ENCODE peak calls at places on chromosomes 12 and 14, in ten cellular contexts. One of them, this sample, is unnamed.

GRCh38 chr12:15164997-15165659 is 56.1 kb downstream of the RERG start:
- DNase-seq in non-pigmented ciliary epithelial cell: peak; percentile 19
- DNase-seq in lung microvascular endothelial cell: no peak
- DNase-seq in mesenchymal stem cell: peak; percentile 72
- DNase-seq in GM12892: no peak
- DNase-seq in BE2C: no peak
- DNase-seq in GM23338: peak; percentile 29
- DNase-seq in stromal cell of bone marrow: no peak
- DNase-seq in RWPE1: no peak
- DNase-seq in HEK293T: peak; percentile 41
- DNase-seq in this sample: no peak

GRCh38 chr12:103848132-103848531 is 7.1 kb upstream of the NT5DC3 start:
- DNase-seq in non-pigmented ciliary epithelial cell: no peak
- DNase-seq in lung microvascular endothelial cell: no peak
- DNase-seq in mesenchymal stem cell: no peak
- DNase-seq in GM12892: no peak
- DNase-seq in BE2C: no peak
- DNase-seq in GM23338: no peak
- DNase-seq in stromal cell of bone marrow: no peak
- DNase-seq in RWPE1: no peak
- DNase-seq in HEK293T: no peak
- DNase-seq in this sample: no peak

GRCh38 chr12:11015775-11016430 is 6.5 kb downstream of the TAS2R19 start:
- DNase-seq in non-pigmented ciliary epithelial cell: no peak
- DNase-seq in lung microvascular endothelial cell: peak; percentile 29
- DNase-seq in mesenchymal stem cell: no peak
- DNase-seq in GM12892: no peak
- DNase-seq in BE2C: no peak
- DNase-seq in GM23338: no peak
- DNase-seq in stromal cell of bone marrow: no peak
- DNase-seq in RWPE1: no peak
- DNase-seq in HEK293T: no peak
- DNase-seq in this sample: no peak

GRCh38 chr12:109744991-109745942 is 31.6 kb downstream of the FAM222A start:
- DNase-seq in non-pigmented ciliary epithelial cell: no peak
- DNase-seq in lung microvascular endothelial cell: no peak
- DNase-seq in mesenchymal stem cell: peak; percentile 15
- DNase-seq in GM12892: no peak
- DNase-seq in BE2C: peak; percentile 3
- DNase-seq in GM23338: no peak
- DNase-seq in stromal cell of bone marrow: no peak
- DNase-seq in RWPE1: no peak
- DNase-seq in HEK293T: no peak
- DNase-seq in this sample: no peak

GRCh38 chr12:31752450-31752849 is 23.6 kb upstream of the AMN1 start:
- DNase-seq in non-pigmented ciliary epithelial cell: no peak
- DNase-seq in lung microvascular endothelial cell: no peak
- DNase-seq in mesenchymal stem cell: no peak
- DNase-seq in GM12892: no peak
- DNase-seq in BE2C: no peak
- DNase-seq in GM23338: peak; percentile 12
- DNase-seq in stromal cell of bone marrow: no peak
- DNase-seq in RWPE1: no peak
- DNase-seq in HEK293T: no peak
- DNase-seq in this sample: no peak

GRCh38 chr14:56195727-56196126 is 77.5 kb downstream of the PELI2 start:
- DNase-seq in non-pigmented ciliary epithelial cell: no peak
- DNase-seq in lung microvascular endothelial cell: peak; percentile 66
- DNase-seq in mesenchymal stem cell: peak; percentile 49
- DNase-seq in GM12892: peak; percentile 14
- DNase-seq in BE2C: peak; percentile 26
- DNase-seq in GM23338: no peak
- DNase-seq in stromal cell of bone marrow: no peak
- DNase-seq in RWPE1: no peak
- DNase-seq in HEK293T: no peak
- DNase-seq in this sample: no peak

GRCh38 chr14:39265032-39265431 is 31.3 kb downstream of the MIA2 start:
- DNase-seq in non-pigmented ciliary epithelial cell: no peak
- DNase-seq in lung microvascular endothelial cell: no peak
- DNase-seq in mesenchymal stem cell: peak; percentile 39
- DNase-seq in GM12892: no peak
- DNase-seq in BE2C: no peak
- DNase-seq in GM23338: no peak
- DNase-seq in stromal cell of bone marrow: peak; percentile 25
- DNase-seq in RWPE1: no peak
- DNase-seq in HEK293T: no peak
- DNase-seq in this sample: no peak

GRCh38 chr12:90102957-90103652 is 394.5 kb upstream of the ATP2B1 start:
- DNase-seq in non-pigmented ciliary epithelial cell: no peak
- DNase-seq in lung microvascular endothelial cell: peak; percentile 66
- DNase-seq in mesenchymal stem cell: peak; percentile 59
- DNase-seq in GM12892: no peak
- DNase-seq in BE2C: peak; percentile 26
- DNase-seq in GM23338: peak; percentile 67
- DNase-seq in stromal cell of bone marrow: peak; percentile 24
- DNase-seq in RWPE1: peak; percentile 34
- DNase-seq in HEK293T: peak; percentile 43
- DNase-seq in this sample: no peak

GRCh38 chr14:103629503-103630121 is 601 bp downstream of the KLC1 start:
- DNase-seq in non-pigmented ciliary epithelial cell: no peak
- DNase-seq in lung microvascular endothelial cell: peak; percentile 29
- DNase-seq in mesenchymal stem cell: peak; percentile 24
- DNase-seq in GM12892: peak; percentile 73
- DNase-seq in BE2C: peak; percentile 55
- DNase-seq in GM23338: peak; percentile 73
- DNase-seq in stromal cell of bone marrow: no peak
- DNase-seq in RWPE1: peak; percentile 38
- DNase-seq in HEK293T: peak; percentile 71
- DNase-seq in this sample: no peak

GRCh38 chr14:47044841-47045240 is 393.3 kb upstream of the RPL10L start:
- DNase-seq in non-pigmented ciliary epithelial cell: no peak
- DNase-seq in lung microvascular endothelial cell: no peak
- DNase-seq in mesenchymal stem cell: peak; percentile 42
- DNase-seq in GM12892: no peak
- DNase-seq in BE2C: peak; percentile 17
- DNase-seq in GM23338: peak; percentile 83
- DNase-seq in stromal cell of bone marrow: no peak
- DNase-seq in RWPE1: no peak
- DNase-seq in HEK293T: peak; percentile 2
- DNase-seq in this sample: no peak

GRCh38 chr14:76450476-76450875 is 74.5 kb downstream of the ESRRB start:
- DNase-seq in non-pigmented ciliary epithelial cell: no peak
- DNase-seq in lung microvascular endothelial cell: no peak
- DNase-seq in mesenchymal stem cell: no peak
- DNase-seq in GM12892: no peak
- DNase-seq in BE2C: no peak
- DNase-seq in GM23338: no peak
- DNase-seq in stromal cell of bone marrow: no peak
- DNase-seq in RWPE1: no peak
- DNase-seq in HEK293T: no peak
- DNase-seq in this sample: no peak

GRCh38 chr12:78888583-78888982 is 24.0 kb downstream of the SYT1 start:
- DNase-seq in non-pigmented ciliary epithelial cell: no peak
- DNase-seq in lung microvascular endothelial cell: peak; percentile 61
- DNase-seq in mesenchymal stem cell: no peak
- DNase-seq in GM12892: no peak
- DNase-seq in BE2C: no peak
- DNase-seq in GM23338: peak; percentile 30
- DNase-seq in stromal cell of bone marrow: no peak
- DNase-seq in RWPE1: peak; percentile 16
- DNase-seq in HEK293T: no peak
- DNase-seq in this sample: no peak

GRCh38 chr14:23327947-23328744 is 6.9 kb downstream of the PABPN1 start:
- DNase-seq in non-pigmented ciliary epithelial cell: no peak
- DNase-seq in lung microvascular endothelial cell: peak; percentile 79
- DNase-seq in mesenchymal stem cell: peak; percentile 80
- DNase-seq in GM12892: no peak
- DNase-seq in BE2C: peak; percentile 66
- DNase-seq in GM23338: peak; percentile 86
- DNase-seq in stromal cell of bone marrow: peak; percentile 64
- DNase-seq in RWPE1: peak; percentile 76
- DNase-seq in HEK293T: peak; percentile 69
- DNase-seq in this sample: no peak

GRCh38 chr12:53551889-53552291 is 44.6 kb upstream of the NPFF start:
- DNase-seq in non-pigmented ciliary epithelial cell: no peak
- DNase-seq in lung microvascular endothelial cell: no peak
- DNase-seq in mesenchymal stem cell: no peak
- DNase-seq in GM12892: no peak
- DNase-seq in BE2C: no peak
- DNase-seq in GM23338: no peak
- DNase-seq in stromal cell of bone marrow: no peak
- DNase-seq in RWPE1: no peak
- DNase-seq in HEK293T: no peak
- DNase-seq in this sample: no peak

GRCh38 chr12:92036771-92037453 is 108.7 kb downstream of the BTG1 start:
- DNase-seq in non-pigmented ciliary epithelial cell: peak; percentile 61
- DNase-seq in lung microvascular endothelial cell: peak; percentile 34
- DNase-seq in mesenchymal stem cell: peak; percentile 37
- DNase-seq in GM12892: no peak
- DNase-seq in BE2C: peak; percentile 22
- DNase-seq in GM23338: no peak
- DNase-seq in stromal cell of bone marrow: peak; percentile 32
- DNase-seq in RWPE1: no peak
- DNase-seq in HEK293T: no peak
- DNase-seq in this sample: no peak

GRCh38 chr12:23853640-23854039 is 95.8 kb downstream of the SOX5 start:
- DNase-seq in non-pigmented ciliary epithelial cell: no peak
- DNase-seq in lung microvascular endothelial cell: no peak
- DNase-seq in mesenchymal stem cell: no peak
- DNase-seq in GM12892: no peak
- DNase-seq in BE2C: no peak
- DNase-seq in GM23338: no peak
- DNase-seq in stromal cell of bone marrow: no peak
- DNase-seq in RWPE1: no peak
- DNase-seq in HEK293T: no peak
- DNase-seq in this sample: no peak

GRCh38 chr12:78146365-78146772 is 315.7 kb downstream of the NAV3 start:
- DNase-seq in non-pigmented ciliary epithelial cell: peak; percentile 10
- DNase-seq in lung microvascular endothelial cell: peak; percentile 64
- DNase-seq in mesenchymal stem cell: peak; percentile 50
- DNase-seq in GM12892: no peak
- DNase-seq in BE2C: no peak
- DNase-seq in GM23338: peak; percentile 63
- DNase-seq in stromal cell of bone marrow: peak; percentile 21
- DNase-seq in RWPE1: no peak
- DNase-seq in HEK293T: peak; percentile 12
- DNase-seq in this sample: no peak

GRCh38 chr12:127125607-127126259 is 1141.2 kb upstream of the TMEM132C start:
- DNase-seq in non-pigmented ciliary epithelial cell: peak; percentile 85
- DNase-seq in lung microvascular endothelial cell: peak; percentile 25
- DNase-seq in mesenchymal stem cell: peak; percentile 53
- DNase-seq in GM12892: no peak
- DNase-seq in BE2C: no peak
- DNase-seq in GM23338: no peak
- DNase-seq in stromal cell of bone marrow: peak; percentile 49
- DNase-seq in RWPE1: peak; percentile 97
- DNase-seq in HEK293T: no peak
- DNase-seq in this sample: no peak

GRCh38 chr12:86186449-86186848 is 69.7 kb downstream of the MGAT4C start:
- DNase-seq in non-pigmented ciliary epithelial cell: no peak
- DNase-seq in lung microvascular endothelial cell: no peak
- DNase-seq in mesenchymal stem cell: no peak
- DNase-seq in GM12892: no peak
- DNase-seq in BE2C: no peak
- DNase-seq in GM23338: peak; percentile 13
- DNase-seq in stromal cell of bone marrow: no peak
- DNase-seq in RWPE1: peak; percentile 4
- DNase-seq in HEK293T: peak; percentile 6
- DNase-seq in this sample: no peak

GRCh38 chr12:82400819-82401218 is 42.5 kb downstream of the METTL25 start:
- DNase-seq in non-pigmented ciliary epithelial cell: no peak
- DNase-seq in lung microvascular endothelial cell: no peak
- DNase-seq in mesenchymal stem cell: no peak
- DNase-seq in GM12892: no peak
- DNase-seq in BE2C: no peak
- DNase-seq in GM23338: no peak
- DNase-seq in stromal cell of bone marrow: no peak
- DNase-seq in RWPE1: no peak
- DNase-seq in HEK293T: no peak
- DNase-seq in this sample: no peak

GRCh38 chr12:12883369-12884001 is 7.9 kb upstream of the GPRC5A start:
- DNase-seq in non-pigmented ciliary epithelial cell: no peak
- DNase-seq in lung microvascular endothelial cell: peak; percentile 59
- DNase-seq in mesenchymal stem cell: peak; percentile 67
- DNase-seq in GM12892: no peak
- DNase-seq in BE2C: no peak
- DNase-seq in GM23338: no peak
- DNase-seq in stromal cell of bone marrow: no peak
- DNase-seq in RWPE1: peak; percentile 44
- DNase-seq in HEK293T: no peak
- DNase-seq in this sample: no peak

GRCh38 chr14:57657487-57657886 is 163.8 kb upstream of the CCDC198 start:
- DNase-seq in non-pigmented ciliary epithelial cell: peak; percentile 8
- DNase-seq in lung microvascular endothelial cell: no peak
- DNase-seq in mesenchymal stem cell: peak; percentile 1
- DNase-seq in GM12892: no peak
- DNase-seq in BE2C: no peak
- DNase-seq in GM23338: no peak
- DNase-seq in stromal cell of bone marrow: peak; percentile 30
- DNase-seq in RWPE1: peak; percentile 12
- DNase-seq in HEK293T: no peak
- DNase-seq in this sample: no peak

GRCh38 chr14:20606190-20606901 is 15.2 kb upstream of the RNASE12 start:
- DNase-seq in non-pigmented ciliary epithelial cell: no peak
- DNase-seq in lung microvascular endothelial cell: peak; percentile 66
- DNase-seq in mesenchymal stem cell: no peak
- DNase-seq in GM12892: no peak
- DNase-seq in BE2C: peak; percentile 53
- DNase-seq in GM23338: peak; percentile 89
- DNase-seq in stromal cell of bone marrow: no peak
- DNase-seq in RWPE1: no peak
- DNase-seq in HEK293T: peak; percentile 55
- DNase-seq in this sample: no peak

GRCh38 chr14:59283380-59283779 is 94.9 kb downstream of the DAAM1 start:
- DNase-seq in non-pigmented ciliary epithelial cell: no peak
- DNase-seq in lung microvascular endothelial cell: no peak
- DNase-seq in mesenchymal stem cell: peak; percentile 73
- DNase-seq in GM12892: no peak
- DNase-seq in BE2C: no peak
- DNase-seq in GM23338: no peak
- DNase-seq in stromal cell of bone marrow: no peak
- DNase-seq in RWPE1: no peak
- DNase-seq in HEK293T: no peak
- DNase-seq in this sample: no peak

GRCh38 chr12:108634225-108634795 is 616 bp upstream of the SELPLG start:
- DNase-seq in non-pigmented ciliary epithelial cell: no peak
- DNase-seq in lung microvascular endothelial cell: no peak
- DNase-seq in mesenchymal stem cell: no peak
- DNase-seq in GM12892: no peak
- DNase-seq in BE2C: no peak
- DNase-seq in GM23338: no peak
- DNase-seq in stromal cell of bone marrow: no peak
- DNase-seq in RWPE1: no peak
- DNase-seq in HEK293T: no peak
- DNase-seq in this sample: no peak

GRCh38 chr12:125393569-125393968 is 328.3 kb downstream of the AACS start:
- DNase-seq in non-pigmented ciliary epithelial cell: no peak
- DNase-seq in lung microvascular endothelial cell: no peak
- DNase-seq in mesenchymal stem cell: no peak
- DNase-seq in GM12892: no peak
- DNase-seq in BE2C: no peak
- DNase-seq in GM23338: no peak
- DNase-seq in stromal cell of bone marrow: no peak
- DNase-seq in RWPE1: no peak
- DNase-seq in HEK293T: no peak
- DNase-seq in this sample: no peak

GRCh38 chr14:89138846-89139245 is 278.2 kb downstream of the FOXN3 start:
- DNase-seq in non-pigmented ciliary epithelial cell: no peak
- DNase-seq in lung microvascular endothelial cell: no peak
- DNase-seq in mesenchymal stem cell: no peak
- DNase-seq in GM12892: no peak
- DNase-seq in BE2C: no peak
- DNase-seq in GM23338: no peak
- DNase-seq in stromal cell of bone marrow: no peak
- DNase-seq in RWPE1: no peak
- DNase-seq in HEK293T: no peak
- DNase-seq in this sample: no peak

GRCh38 chr12:6426882-6427671 is 17.7 kb upstream of the CD27 start:
- DNase-seq in non-pigmented ciliary epithelial cell: no peak
- DNase-seq in lung microvascular endothelial cell: peak; percentile 37
- DNase-seq in mesenchymal stem cell: no peak
- DNase-seq in GM12892: peak; percentile 52
- DNase-seq in BE2C: no peak
- DNase-seq in GM23338: no peak
- DNase-seq in stromal cell of bone marrow: no peak
- DNase-seq in RWPE1: no peak
- DNase-seq in HEK293T: no peak
- DNase-seq in this sample: no peak

This sample was measured in esophagus squamous epithelium.